ENCODE peak calls at places on chromosomes 1 and 21, in four cellular contexts. L is NCI-H2081, H is ACHN, D is DMS53. X is an unnamed sample.

GRCh38 chr1:44786138-44786840 is 1.7 kb downstream of the BEST4 start:
- DNase-seq in L (no peak), H (no peak), D (peak), X (peak)

GRCh38 chr1:77193951-77194350 is 25.3 kb downstream of the PIGK start:
- DNase-seq in L (no peak), H (no peak), D (no peak), X (no peak)

GRCh38 chr21:24826822-24827221 is 780.5 kb downstream of the MRPL39 start:
- DNase-seq in L (no peak), H (no peak), D (no peak), X (no peak)

GRCh38 chr1:62429581-62429980 is 7.3 kb upstream of the USP1 start:
- DNase-seq in L (no peak), H (no peak), D (no peak), X (no peak)

GRCh38 chr1:240691521-240692338 is 79.8 kb upstream of the GREM2 start:
- DNase-seq in L (peak), H (peak), D (peak), X (peak)

GRCh38 chr1:30883389-30884172 is 25.0 kb downstream of the SDC3 start:
- DNase-seq in L (no peak), H (no peak), D (no peak), X (no peak)

GRCh38 chr21:32520885-32521735 is 64.2 kb downstream of the TCP10L start:
- DNase-seq in L (no peak), H (no peak), D (no peak), X (peak)

GRCh38 chr1:48222501-48223242 is at the start of gene SLC5A9:
- DNase-seq in L (no peak), H (peak), D (no peak), X (no peak)

GRCh38 chr1:3657578-3658230 is 5.4 kb downstream of the TP73 start:
- DNase-seq in L (no peak), H (no peak), D (no peak), X (no peak)

GRCh38 chr1:41915786-41916571 is 2.7 kb downstream of the HIVEP3 start:
- DNase-seq in L (no peak), H (no peak), D (peak), X (no peak)

GRCh38 chr21:45993210-45994085 is 11.9 kb downstream of the COL6A1 start:
- DNase-seq in L (no peak), H (no peak), D (no peak), X (no peak)

GRCh38 chr1:159122005-159122621 is 45.5 kb upstream of the AIM2 start:
- DNase-seq in L (no peak), H (peak), D (peak), X (no peak)

GRCh38 chr1:65717815-65718454 is 74.8 kb upstream of the PDE4B start:
- DNase-seq in L (no peak), H (peak), D (peak), X (no peak)

GRCh38 chr1:25672763-25673409 is 56.3 kb downstream of the MAN1C1 start:
- DNase-seq in L (no peak), H (no peak), D (no peak), X (peak)

GRCh38 chr1:13517193-13517812 is 3.5 kb upstream of the LRRC38 start:
- DNase-seq in L (no peak), H (no peak), D (peak), X (no peak)

GRCh38 chr1:201902198-201902597 is 13.5 kb downstream of the SHISA4 start:
- DNase-seq in L (no peak), H (no peak), D (no peak), X (no peak)

GRCh38 chr21:42636535-42636914 is 16.9 kb upstream of the PDE9A start:
- DNase-seq in L (no peak), H (no peak), D (no peak), X (no peak)

GRCh38 chr1:156581661-156582387 is 2.3 kb downstream of the TTC24 start:
- DNase-seq in L (no peak), H (no peak), D (no peak), X (no peak)

GRCh38 chr1:19769211-19769932 is 30.3 kb downstream of the TMCO4 start:
- DNase-seq in L (no peak), H (no peak), D (no peak), X (no peak)

GRCh38 chr1:156592910-156593732 is 1.5 kb downstream of the NAXE start:
- DNase-seq in L (peak), H (no peak), D (peak), X (no peak)

GRCh38 chr1:29270881-29271390 is 34.6 kb downstream of the PTPRU start:
- DNase-seq in L (no peak), H (no peak), D (no peak), X (no peak)

GRCh38 chr1:151887028-151887427 is 22.3 kb downstream of the THEM4 start:
- DNase-seq in L (no peak), H (no peak), D (peak), X (no peak)

GRCh38 chr1:156428772-156429288 is 59.8 kb downstream of the RHBG start:
- DNase-seq in L (no peak), H (no peak), D (no peak), X (no peak)

GRCh38 chr1:71081697-71082080 is 854 bp upstream of the ZRANB2 start:
- DNase-seq in L (no peak), H (peak), D (peak), X (no peak)

GRCh38 chr1:217313096-217313495 is 317.8 kb downstream of the GPATCH2 start:
- DNase-seq in L (no peak), H (no peak), D (no peak), X (no peak)

GRCh38 chr1:61080408-61081134 is 1.8 kb upstream of the NFIA start:
- DNase-seq in L (no peak), H (peak), D (peak), X (no peak)

X was measured in H54.